ENCODE peak calls at places on chromosomes 7 and 10, in four cellular contexts. One of them, this sample, is unnamed.

GRCh38 chr7:137734221-137734620 is 112.6 kb downstream of the DGKI start:
- DNase-seq in H1: no peak
- DNase-seq in HepG2: no peak
- DNase-seq in GM12878: no peak
- DNase-seq in this sample: no peak

GRCh38 chr10:6409982-6410694 is 169.9 kb downstream of the PRKCQ start:
- DNase-seq in H1: no peak
- DNase-seq in HepG2: no peak
- DNase-seq in GM12878: no peak
- DNase-seq in this sample: peak

GRCh38 chr7:129771201-129771927 is 159.8 kb downstream of the NRF1 start:
- DNase-seq in H1: no peak
- DNase-seq in HepG2: no peak
- DNase-seq in GM12878: no peak
- DNase-seq in this sample: no peak

GRCh38 chr10:56449770-56450169 is 88.7 kb upstream of the ZWINT start:
- DNase-seq in H1: no peak
- DNase-seq in HepG2: no peak
- DNase-seq in GM12878: no peak
- DNase-seq in this sample: no peak

GRCh38 chr10:95976295-95977229 is 66.8 kb upstream of the CCNJ start:
- DNase-seq in H1: no peak
- DNase-seq in HepG2: peak
- DNase-seq in GM12878: no peak
- DNase-seq in this sample: no peak

GRCh38 chr7:102221961-102222360 is 64.7 kb upstream of the SH2B2 start:
- DNase-seq in H1: no peak
- DNase-seq in HepG2: no peak
- DNase-seq in GM12878: no peak
- DNase-seq in this sample: no peak

GRCh38 chr10:9254353-9254752 is 1199.9 kb downstream of the GATA3 start:
- DNase-seq in H1: no peak
- DNase-seq in HepG2: no peak
- DNase-seq in GM12878: no peak
- DNase-seq in this sample: no peak

GRCh38 chr10:52056296-52056695 is 257.8 kb upstream of the DKK1 start:
- DNase-seq in H1: no peak
- DNase-seq in HepG2: no peak
- DNase-seq in GM12878: no peak
- DNase-seq in this sample: no peak

GRCh38 chr7:78326870-78327269 is 528.3 kb downstream of the PHTF2 start:
- DNase-seq in H1: no peak
- DNase-seq in HepG2: no peak
- DNase-seq in GM12878: no peak
- DNase-seq in this sample: no peak

GRCh38 chr7:119664601-119665000 is 608.4 kb upstream of the KCND2 start:
- DNase-seq in H1: no peak
- DNase-seq in HepG2: no peak
- DNase-seq in GM12878: no peak
- DNase-seq in this sample: no peak

GRCh38 chr7:105277341-105277740 is 111.4 kb downstream of the SRPK2 start:
- DNase-seq in H1: no peak
- DNase-seq in HepG2: no peak
- DNase-seq in GM12878: no peak
- DNase-seq in this sample: no peak

GRCh38 chr7:36707465-36707864 is 16.8 kb downstream of the AOAH start:
- DNase-seq in H1: no peak
- DNase-seq in HepG2: no peak
- DNase-seq in GM12878: no peak
- DNase-seq in this sample: no peak

GRCh38 chr7:36711256-36711655 is 13.0 kb downstream of the AOAH start:
- DNase-seq in H1: no peak
- DNase-seq in HepG2: no peak
- DNase-seq in GM12878: no peak
- DNase-seq in this sample: no peak

GRCh38 chr7:36710186-36710813 is 14.0 kb downstream of the AOAH start:
- DNase-seq in H1: no peak
- DNase-seq in HepG2: no peak
- DNase-seq in GM12878: no peak
- DNase-seq in this sample: no peak

GRCh38 chr7:36708765-36709164 is 15.5 kb downstream of the AOAH start:
- DNase-seq in H1: no peak
- DNase-seq in HepG2: no peak
- DNase-seq in GM12878: no peak
- DNase-seq in this sample: no peak

DNA sequence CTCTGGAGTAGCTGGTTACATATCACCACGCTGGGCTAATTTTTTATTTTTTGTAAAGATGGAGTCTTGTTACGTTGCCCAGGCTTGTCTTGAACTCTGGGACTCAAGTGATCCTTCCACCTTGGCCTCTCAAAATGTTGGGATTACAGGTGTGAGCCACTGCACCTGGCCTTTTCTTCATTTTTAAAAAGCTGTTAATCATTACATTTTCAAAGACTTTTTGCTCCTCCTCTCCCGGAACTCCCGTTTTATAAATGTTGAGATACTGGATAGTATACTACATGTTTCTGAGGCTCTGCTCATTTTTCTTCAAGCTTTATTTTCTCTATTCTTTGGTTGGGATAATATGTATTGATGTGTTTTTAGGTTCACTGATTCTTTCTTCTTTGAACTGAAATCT is 16.4 kb downstream of the AOAH start:
- DNase-seq in H1: no peak
- DNase-seq in HepG2: no peak
- DNase-seq in GM12878: no peak
- DNase-seq in this sample: no peak
- TF ChIP-seq YY1 in H1: no peak
- TF ChIP-seq YY1 in HepG2: no peak
- TF ChIP-seq YY1 in GM12878: no peak
- TF ChIP-seq YY1 in this sample: no peak

DNA sequence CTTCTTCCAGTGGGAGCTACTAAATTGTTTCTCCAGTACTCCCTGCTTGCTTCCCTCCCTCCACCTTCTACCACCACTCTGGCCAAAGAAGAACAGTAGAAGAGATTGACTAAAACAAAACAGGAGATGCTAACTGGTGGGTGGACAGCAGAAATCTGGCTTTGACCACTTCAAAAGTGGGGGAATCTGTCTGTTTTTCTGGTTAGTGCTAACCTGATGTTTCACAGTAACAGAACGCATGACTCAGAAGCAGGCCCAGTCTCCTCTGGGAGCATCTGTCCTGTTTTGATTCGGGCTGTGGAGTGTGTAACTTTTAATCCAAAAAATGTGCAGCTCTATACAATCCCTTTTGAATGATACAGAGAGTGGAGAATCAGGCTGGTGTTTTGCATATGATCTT is 32.7 kb upstream of the ZNF438 start:
- DNase-seq in H1: no peak
- DNase-seq in HepG2: no peak
- DNase-seq in GM12878: no peak
- DNase-seq in this sample: no peak
- TF ChIP-seq SUZ12 in H1: no peak
- TF ChIP-seq SUZ12 in HepG2: no peak
- TF ChIP-seq SUZ12 in GM12878: no peak
- TF ChIP-seq SUZ12 in this sample: no peak

DNA sequence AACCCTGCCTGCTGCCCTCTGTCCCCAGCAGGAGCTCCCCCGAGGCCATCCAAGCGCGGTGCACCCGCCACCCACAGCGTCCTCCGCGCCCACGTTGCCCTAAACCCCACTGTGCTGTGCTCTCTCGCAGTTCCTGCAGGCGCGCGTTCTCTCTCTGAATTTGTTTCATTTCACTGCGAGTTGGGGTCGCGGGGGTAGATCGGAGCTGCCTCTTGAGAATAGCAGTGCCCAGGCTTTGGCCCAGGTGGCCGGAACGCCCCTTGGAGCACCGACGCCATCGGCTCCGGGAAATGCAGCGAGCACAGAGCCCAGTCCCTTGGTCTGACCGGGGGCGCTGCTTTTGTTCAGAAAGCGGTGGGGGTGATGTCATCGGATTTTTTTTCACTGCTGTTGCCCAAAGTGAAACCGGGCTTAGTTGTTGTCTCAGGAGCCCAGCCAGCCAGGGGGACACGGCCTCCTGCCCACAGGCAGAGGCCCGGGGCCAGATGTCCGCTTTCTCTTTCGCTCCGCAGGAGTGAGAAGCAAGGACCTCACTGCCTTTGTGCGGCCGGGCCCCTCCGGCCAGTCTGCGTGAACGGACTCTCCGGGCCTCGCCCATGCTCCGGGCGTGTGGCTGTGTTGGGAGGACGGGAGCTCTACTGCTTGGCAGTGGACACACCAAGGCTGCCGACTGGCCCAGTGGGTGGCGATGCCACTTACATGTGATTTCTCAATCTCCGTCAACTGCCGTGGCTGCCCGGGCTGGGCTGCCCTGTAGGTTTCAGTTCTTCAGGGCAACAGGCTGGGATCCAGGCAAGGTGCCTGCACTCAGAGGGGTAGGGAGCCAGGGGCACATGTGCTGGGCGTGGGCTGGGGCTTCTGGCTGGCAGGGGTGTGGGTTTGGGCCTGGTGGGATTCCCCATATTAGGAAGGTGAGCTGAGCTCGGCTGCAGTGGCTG is 43.2 kb downstream of the FOXK1 start:
- DNase-seq in H1: no peak
- DNase-seq in HepG2: peak
- DNase-seq in GM12878: no peak
- DNase-seq in this sample: no peak
- TF ChIP-seq YY1 in H1: no peak
- TF ChIP-seq YY1 in HepG2: no peak
- TF ChIP-seq YY1 in GM12878: no peak
- TF ChIP-seq YY1 in this sample: no peak

GRCh38 chr7:114574384-114574783 is 159.8 kb downstream of the FOXP2 start:
- DNase-seq in H1: no peak
- DNase-seq in HepG2: no peak
- DNase-seq in GM12878: no peak
- DNase-seq in this sample: no peak
- TF ChIP-seq SUZ12 in H1: no peak
- TF ChIP-seq SUZ12 in HepG2: no peak
- TF ChIP-seq SUZ12 in GM12878: no peak
- TF ChIP-seq SUZ12 in this sample: no peak